ENCODE peak calls at places on chromosomes 13 and 19, in five cellular contexts. One of them, this sample, is unnamed.

GRCh38 chr19:13056052-13056660 is 46.5 kb downstream of the LYL1 start:
- DNase-seq in adrenal gland: no peak
- DNase-seq in Peyer's patch: no peak
- DNase-seq in transverse colon: peak; percentile 61
- DNase-seq in breast epithelium: no peak
- DNase-seq in this sample: no peak

GRCh38 chr13:47112205-47112896 is 215.5 kb upstream of the HTR2A start:
- DNase-seq in adrenal gland: no peak
- DNase-seq in Peyer's patch: no peak
- DNase-seq in transverse colon: no peak
- DNase-seq in breast epithelium: no peak
- DNase-seq in this sample: no peak

GRCh38 chr19:31347828-31348314 is 1.4 kb downstream of the TSHZ3 start:
- DNase-seq in adrenal gland: no peak
- DNase-seq in Peyer's patch: no peak
- DNase-seq in transverse colon: no peak
- DNase-seq in breast epithelium: no peak
- DNase-seq in this sample: no peak

GRCh38 chr13:30593001-30593400 is 24.7 kb upstream of the USPL1 start:
- DNase-seq in adrenal gland: no peak
- DNase-seq in Peyer's patch: no peak
- DNase-seq in transverse colon: no peak
- DNase-seq in breast epithelium: no peak
- DNase-seq in this sample: no peak

GRCh38 chr19:3068071-3068470 is 5.8 kb upstream of the TLE5 start:
- DNase-seq in adrenal gland: peak; percentile 82
- DNase-seq in Peyer's patch: no peak
- DNase-seq in transverse colon: no peak
- DNase-seq in breast epithelium: no peak
- DNase-seq in this sample: no peak

GRCh38 chr13:98912846-98913245 is 65.0 kb downstream of the DOCK9 start:
- DNase-seq in adrenal gland: no peak
- DNase-seq in Peyer's patch: no peak
- DNase-seq in transverse colon: no peak
- DNase-seq in breast epithelium: no peak
- DNase-seq in this sample: no peak

GRCh38 chr13:26821766-26822165 is 61.2 kb upstream of the GPR12 start:
- DNase-seq in adrenal gland: no peak
- DNase-seq in Peyer's patch: no peak
- DNase-seq in transverse colon: no peak
- DNase-seq in breast epithelium: no peak
- DNase-seq in this sample: no peak

GRCh38 chr19:7973883-7974282 is 30.4 kb upstream of the TIMM44 start:
- DNase-seq in adrenal gland: no peak
- DNase-seq in Peyer's patch: no peak
- DNase-seq in transverse colon: no peak
- DNase-seq in breast epithelium: no peak
- DNase-seq in this sample: no peak

GRCh38 chr19:15379996-15380647 is 535 bp upstream of the AKAP8 start:
- DNase-seq in adrenal gland: peak; percentile 64
- DNase-seq in Peyer's patch: peak; percentile 36
- DNase-seq in transverse colon: peak; percentile 80
- DNase-seq in breast epithelium: peak; percentile 67
- DNase-seq in this sample: peak; percentile 72

GRCh38 chr19:15381864-15382263 is 2.3 kb upstream of the AKAP8 start:
- DNase-seq in adrenal gland: no peak
- DNase-seq in Peyer's patch: no peak
- DNase-seq in transverse colon: no peak
- DNase-seq in breast epithelium: no peak
- DNase-seq in this sample: no peak

GRCh38 chr19:15381429-15381828 is 1.8 kb upstream of the AKAP8 start:
- DNase-seq in adrenal gland: no peak
- DNase-seq in Peyer's patch: no peak
- DNase-seq in transverse colon: no peak
- DNase-seq in breast epithelium: no peak
- DNase-seq in this sample: no peak

GRCh38 chr19:15378529-15379082 is 981 bp downstream of the AKAP8 start:
- DNase-seq in adrenal gland: peak; percentile 66
- DNase-seq in Peyer's patch: peak; percentile 59
- DNase-seq in transverse colon: peak; percentile 64
- DNase-seq in breast epithelium: no peak
- DNase-seq in this sample: peak; percentile 50

GRCh38 chr19:15379083-15379995 is at the start of gene AKAP8:
- DNase-seq in adrenal gland: peak; percentile 99
- DNase-seq in Peyer's patch: peak; percentile 97
- DNase-seq in transverse colon: peak; percentile 99
- DNase-seq in breast epithelium: peak; percentile 97
- DNase-seq in this sample: peak; percentile 99
- TF ChIP-seq POLR2A in adrenal gland: peak; percentile 91
- TF ChIP-seq POLR2A in Peyer's patch: peak; percentile 58
- TF ChIP-seq POLR2A in transverse colon: peak; percentile 83
- TF ChIP-seq POLR2A in breast epithelium: peak; percentile 79
- TF ChIP-seq POLR2A in this sample: peak; percentile 82

GRCh38 chr19:5094768-5095567 is 126.1 kb downstream of the KDM4B start:
- DNase-seq in adrenal gland: no peak
- DNase-seq in Peyer's patch: no peak
- DNase-seq in transverse colon: no peak
- DNase-seq in breast epithelium: no peak
- DNase-seq in this sample: no peak
- H3K27ac ChIP-seq in adrenal gland: peak overlapping the region; percentile 86
- H3K27ac ChIP-seq in Peyer's patch: no peak overlapping the region
- H3K27ac ChIP-seq in transverse colon: no peak overlapping the region
- H3K27ac ChIP-seq in breast epithelium: no peak overlapping the region
- H3K27ac ChIP-seq in this sample: no peak overlapping the region

GRCh38 chr13:19607523-19608078 is 25.9 kb upstream of the MPHOSPH8 start:
- DNase-seq in adrenal gland: no peak
- DNase-seq in Peyer's patch: no peak
- DNase-seq in transverse colon: no peak
- DNase-seq in breast epithelium: no peak
- DNase-seq in this sample: no peak
- TF ChIP-seq POLR2A in adrenal gland: no peak
- TF ChIP-seq POLR2A in Peyer's patch: no peak
- TF ChIP-seq POLR2A in transverse colon: no peak
- TF ChIP-seq POLR2A in breast epithelium: no peak
- TF ChIP-seq POLR2A in this sample: no peak

GRCh38 chr13:114132419-114133121 is at the start of gene RASA3:
- DNase-seq in adrenal gland: peak; percentile 54
- DNase-seq in Peyer's patch: peak; percentile 75
- DNase-seq in transverse colon: peak; percentile 84
- DNase-seq in breast epithelium: no peak
- DNase-seq in this sample: peak; percentile 82

GRCh38 chr13:114136576-114136975 is 4.2 kb upstream of the RASA3 start:
- DNase-seq in adrenal gland: no peak
- DNase-seq in Peyer's patch: no peak
- DNase-seq in transverse colon: no peak
- DNase-seq in breast epithelium: no peak
- DNase-seq in this sample: no peak

GRCh38 chr13:114135731-114136171 is 3.3 kb upstream of the RASA3 start:
- DNase-seq in adrenal gland: no peak
- DNase-seq in Peyer's patch: no peak
- DNase-seq in transverse colon: no peak
- DNase-seq in breast epithelium: no peak
- DNase-seq in this sample: peak; percentile 29

GRCh38 chr13:114134944-114135610 is 2.7 kb upstream of the RASA3 start:
- DNase-seq in adrenal gland: no peak
- DNase-seq in Peyer's patch: no peak
- DNase-seq in transverse colon: no peak
- DNase-seq in breast epithelium: no peak
- DNase-seq in this sample: peak; percentile 3

GRCh38 chr13:114134111-114134943 is 1.9 kb upstream of the RASA3 start:
- DNase-seq in adrenal gland: no peak
- DNase-seq in Peyer's patch: peak; percentile 69
- DNase-seq in transverse colon: no peak
- DNase-seq in breast epithelium: no peak
- DNase-seq in this sample: peak; percentile 48
- H3K27ac ChIP-seq in adrenal gland: no peak overlapping the region
- H3K27ac ChIP-seq in Peyer's patch: peak overlapping the region; percentile 35
- H3K27ac ChIP-seq in transverse colon: peak overlapping the region; percentile 55
- H3K27ac ChIP-seq in breast epithelium: no peak overlapping the region
- H3K27ac ChIP-seq in this sample: no peak overlapping the region

GRCh38 chr19:6138066-6138465 is 2.6 kb downstream of the ACSBG2 start:
- DNase-seq in adrenal gland: no peak
- DNase-seq in Peyer's patch: no peak
- DNase-seq in transverse colon: no peak
- DNase-seq in breast epithelium: no peak
- DNase-seq in this sample: no peak

GRCh38 chr19:6132482-6132881 is 3.0 kb upstream of the ACSBG2 start:
- DNase-seq in adrenal gland: no peak
- DNase-seq in Peyer's patch: no peak
- DNase-seq in transverse colon: no peak
- DNase-seq in breast epithelium: no peak
- DNase-seq in this sample: no peak

GRCh38 chr19:6138511-6138910 is 3.0 kb downstream of the ACSBG2 start:
- DNase-seq in adrenal gland: no peak
- DNase-seq in Peyer's patch: no peak
- DNase-seq in transverse colon: no peak
- DNase-seq in breast epithelium: no peak
- DNase-seq in this sample: no peak

GRCh38 chr19:6135367-6135766 is at the start of gene ACSBG2:
- DNase-seq in adrenal gland: no peak
- DNase-seq in Peyer's patch: no peak
- DNase-seq in transverse colon: no peak
- DNase-seq in breast epithelium: no peak
- DNase-seq in this sample: no peak

GRCh38 chr19:6133231-6133630 is 2.2 kb upstream of the ACSBG2 start:
- DNase-seq in adrenal gland: no peak
- DNase-seq in Peyer's patch: no peak
- DNase-seq in transverse colon: no peak
- DNase-seq in breast epithelium: no peak
- DNase-seq in this sample: no peak
- TF ChIP-seq POLR2A in adrenal gland: no peak
- TF ChIP-seq POLR2A in Peyer's patch: no peak
- TF ChIP-seq POLR2A in transverse colon: no peak
- TF ChIP-seq POLR2A in breast epithelium: no peak
- TF ChIP-seq POLR2A in this sample: no peak

GRCh38 chr19:344625-345319 is at the start of gene MIER2:
- DNase-seq in adrenal gland: peak; percentile 83
- DNase-seq in Peyer's patch: peak; percentile 83
- DNase-seq in transverse colon: peak; percentile 87
- DNase-seq in breast epithelium: peak; percentile 78
- DNase-seq in this sample: peak; percentile 82
- H3K27ac ChIP-seq in adrenal gland: peak within 1 kb of the TSS; percentile 59
- H3K27ac ChIP-seq in Peyer's patch: peak within 1 kb of the TSS; percentile 58
- H3K27ac ChIP-seq in transverse colon: peak within 1 kb of the TSS; percentile 76
- H3K27ac ChIP-seq in breast epithelium: peak within 1 kb of the TSS; percentile 73
- H3K27ac ChIP-seq in this sample: peak within 1 kb of the TSS; percentile 15

GRCh38 chr13:48304132-48304876 is 753 bp downstream of the RB1 start:
- DNase-seq in adrenal gland: peak; percentile 65
- DNase-seq in Peyer's patch: peak; percentile 78
- DNase-seq in transverse colon: peak; percentile 57
- DNase-seq in breast epithelium: no peak
- DNase-seq in this sample: peak; percentile 32
- TF ChIP-seq POLR2A in adrenal gland: peak; percentile 59
- TF ChIP-seq POLR2A in Peyer's patch: no peak
- TF ChIP-seq POLR2A in transverse colon: no peak
- TF ChIP-seq POLR2A in breast epithelium: no peak
- TF ChIP-seq POLR2A in this sample: no peak

DNA sequence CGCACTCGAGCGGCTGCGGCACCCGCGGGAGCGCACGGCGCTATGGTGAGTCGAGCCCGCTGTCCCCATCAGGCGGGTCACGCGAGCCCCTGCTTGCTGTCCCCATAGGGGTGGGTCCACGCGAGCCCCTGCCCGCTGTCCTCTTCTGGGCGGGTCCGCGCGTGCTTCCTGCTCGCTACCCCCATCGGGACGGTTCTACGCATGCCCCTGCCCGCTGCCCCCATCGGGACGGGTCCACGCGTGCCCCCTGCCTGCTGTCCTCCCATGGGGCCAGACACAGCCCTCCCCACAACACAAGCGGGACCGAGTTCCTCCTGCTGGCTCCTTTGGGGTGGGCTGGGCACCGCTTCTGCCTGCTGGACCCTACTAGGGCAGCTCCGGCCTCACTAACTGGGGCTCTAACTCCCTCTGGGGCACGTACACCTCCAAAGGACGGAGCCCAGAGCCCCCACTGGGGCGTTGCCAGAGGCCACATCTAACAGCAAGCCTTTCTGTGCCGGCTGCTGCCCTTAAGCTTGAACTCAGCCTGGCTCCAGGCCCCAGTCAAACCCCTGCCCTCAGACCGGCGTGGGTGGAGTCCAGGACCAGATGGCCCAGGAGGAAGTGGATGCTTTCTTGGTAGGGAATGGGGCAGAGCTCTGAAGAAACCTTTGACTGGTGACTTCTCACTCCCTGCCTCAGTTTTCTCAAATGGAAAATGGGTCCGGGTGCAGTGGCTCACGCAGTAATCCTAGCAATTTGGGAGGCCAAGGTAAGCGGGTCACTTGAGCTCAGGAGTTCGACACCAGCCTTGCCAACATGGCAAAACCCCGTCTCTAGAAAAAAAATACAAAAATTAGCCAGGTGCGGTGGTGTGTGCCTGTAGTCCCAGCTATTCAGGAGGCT is 722 bp downstream of the COLGALT1 start:
- DNase-seq in adrenal gland: peak; percentile 66
- DNase-seq in Peyer's patch: peak; percentile 55
- DNase-seq in transverse colon: peak; percentile 81
- DNase-seq in breast epithelium: no peak
- DNase-seq in this sample: peak; percentile 76
- H3K27ac ChIP-seq in adrenal gland: peak overlapping the region; percentile 84
- H3K27ac ChIP-seq in Peyer's patch: peak overlapping the region; percentile 86
- H3K27ac ChIP-seq in transverse colon: peak overlapping the region; percentile 89
- H3K27ac ChIP-seq in breast epithelium: peak overlapping the region; percentile 79
- H3K27ac ChIP-seq in this sample: peak overlapping the region; percentile 80

This sample was measured in right lobe of liver.